ENCODE peak calls at places on chromosomes 4 and X, in ten cellular contexts. E is astrocyte, P is bronchial epithelial cell, B is IMR-90, Z is OCI-LY7, M is fibroblast of lung, A is keratinocyte, R is epithelial cell of esophagus, W is mammary epithelial cell, D is fibroblast of the aortic adventitia. H is an unnamed sample.
A peak's percentile ranks its signal among the peaks of the same experiment; 100 is the strongest.

GRCh38 chr4:153486281-153487151 is 20.4 kb downstream of the TMEM131L start:
- DNase-seq in E (peak; percentile 91), P (peak; percentile 99), B (peak; percentile 91), Z (no peak), M (peak; percentile 95), A (peak; percentile 90), R (peak; percentile 99), W (peak; percentile 97), D (peak; percentile 83), H (no peak)

GRCh38 chr4:186144596-186145569 is 40.4 kb downstream of the FAM149A start:
- DNase-seq in E (peak; percentile 62), P (peak; percentile 17), B (peak; percentile 43), Z (no peak), M (peak; percentile 76), A (no peak), R (peak; percentile 53), W (peak; percentile 45), D (peak; percentile 52), H (no peak)

GRCh38 chr4:86497980-86498379 is 96.1 kb upstream of the PTPN13 start:
- DNase-seq in E (no peak), P (no peak), B (no peak), Z (no peak), M (no peak), A (no peak), R (no peak), W (no peak), D (peak; percentile 11), H (no peak)

GRCh38 chrX:20378291-20378920 is 111.7 kb upstream of the RPS6KA3 start:
- DNase-seq in E (peak; percentile 47), P (peak; percentile 92), B (peak; percentile 31), Z (peak; percentile 0), M (peak; percentile 55), A (no peak), R (peak; percentile 86), W (peak; percentile 64), D (no peak), H (no peak)

GRCh38 chr4:102541708-102542107 is 40.5 kb downstream of the NFKB1 start:
- DNase-seq in E (no peak), P (no peak), B (no peak), Z (no peak), M (no peak), A (no peak), R (peak; percentile 46), W (no peak), D (no peak), H (no peak)

GRCh38 chr4:151953286-151953685 is 192.5 kb upstream of the GATB start:
- DNase-seq in E (no peak), P (no peak), B (peak; percentile 3), Z (no peak), M (no peak), A (no peak), R (no peak), W (no peak), D (no peak), H (no peak)

GRCh38 chr4:100790838-100791615 is 273.2 kb upstream of the EMCN start:
- DNase-seq in E (no peak), P (no peak), B (no peak), Z (no peak), M (no peak), A (no peak), R (no peak), W (no peak), D (no peak), H (no peak)

GRCh38 chr4:97987019-97987648 is 156.1 kb downstream of the STPG2 start:
- DNase-seq in E (peak; percentile 6), P (peak; percentile 60), B (no peak), Z (peak; percentile 24), M (peak; percentile 31), A (no peak), R (peak; percentile 69), W (peak; percentile 26), D (peak; percentile 17), H (no peak)

GRCh38 chrX:152640039-152640818 is 2.5 kb downstream of the GABRQ start:
- DNase-seq in E (peak; percentile 69), P (peak; percentile 41), B (peak; percentile 1), Z (no peak), M (peak; percentile 74), A (peak; percentile 41), R (peak; percentile 42), W (no peak), D (peak; percentile 1), H (no peak)

GRCh38 chrX:31353095-31353494 is 281.3 kb upstream of the FTHL17 start:
- DNase-seq in E (peak; percentile 68), P (peak; percentile 89), B (peak; percentile 62), Z (no peak), M (peak; percentile 76), A (peak; percentile 45), R (peak; percentile 86), W (peak; percentile 83), D (no peak), H (no peak)

DNA sequence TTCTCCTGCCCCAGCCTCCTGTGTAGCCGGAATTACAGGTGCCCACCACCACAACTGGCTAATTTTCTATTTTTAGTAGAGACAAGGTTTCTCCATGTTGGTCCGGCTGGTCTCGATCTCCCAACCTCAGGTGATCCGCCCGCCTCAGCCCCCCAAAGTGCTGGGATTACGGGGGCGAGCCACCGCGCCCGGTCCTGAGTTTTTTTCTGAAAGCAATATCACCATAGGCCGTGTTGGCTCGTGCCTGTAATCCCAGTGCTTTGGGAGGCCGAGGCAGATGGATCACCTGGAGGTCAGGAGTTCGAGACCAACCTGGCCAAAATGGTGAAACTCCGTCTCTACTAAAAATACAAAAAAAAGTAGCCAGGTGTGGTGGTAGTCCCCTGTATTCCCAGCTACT is 136.3 kb upstream of the TECRL start:
- DNase-seq in E (no peak), P (no peak), B (no peak), Z (no peak), M (no peak), A (no peak), R (no peak), W (no peak), D (no peak), H (no peak)
- TF ChIP-seq CTCF in E (no peak), P (no peak), B (no peak), Z (no peak), M (no peak), A (no peak), R (no peak), W (no peak), D (no peak), H (no peak)

DNA sequence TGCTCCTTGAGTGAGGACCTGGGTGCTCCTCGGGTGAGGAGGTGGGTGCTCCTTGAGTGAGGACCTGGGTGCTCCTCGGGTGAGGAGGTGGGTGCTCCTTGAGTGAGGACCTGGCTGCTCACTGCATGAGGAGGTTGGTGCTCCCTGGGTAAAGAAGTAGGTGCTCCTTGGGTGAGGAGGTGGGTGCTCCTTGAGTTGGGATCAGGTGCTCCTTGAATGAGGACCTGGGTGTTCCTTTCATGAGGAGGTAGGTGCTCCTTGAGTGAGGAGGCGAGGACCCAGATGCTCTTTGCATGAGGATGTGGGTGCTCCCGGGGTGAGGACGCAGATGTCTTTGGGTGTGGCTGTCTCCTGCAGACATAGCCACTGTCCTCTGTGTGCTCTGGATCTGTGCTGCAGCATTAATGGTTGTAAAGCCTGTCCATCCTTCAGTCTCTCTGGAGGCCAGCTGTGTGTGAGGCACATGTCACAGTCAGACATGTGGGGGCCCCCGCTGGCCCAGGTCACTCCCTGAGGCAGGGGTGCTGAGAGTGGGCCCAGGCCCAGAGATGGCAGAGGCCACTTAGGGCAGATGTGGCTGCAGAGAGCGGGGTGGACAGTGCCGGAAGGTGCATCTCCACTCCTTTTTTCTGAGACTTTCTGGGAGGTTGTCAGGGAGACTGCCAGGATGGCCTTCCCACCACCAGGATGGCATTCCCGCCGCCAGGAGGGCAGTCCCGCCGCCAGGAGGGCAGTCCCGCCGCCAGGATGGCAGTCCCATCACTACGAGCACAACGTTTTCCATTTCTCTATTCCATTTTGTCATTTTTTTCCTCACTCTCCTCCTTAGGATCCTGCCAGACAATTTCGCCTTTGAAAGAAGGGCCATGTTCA is 101.8 kb downstream of the HMX1 start:
- DNase-seq in E (no peak), P (no peak), B (no peak), Z (no peak), M (no peak), A (no peak), R (no peak), W (no peak), D (no peak), H (no peak)
- H3K4me3 ChIP-seq in E (no peak overlapping the region), P (no peak overlapping the region), B (no peak overlapping the region), Z (no peak overlapping the region), M (no peak overlapping the region), A (no peak overlapping the region), R (no peak overlapping the region), W (no peak overlapping the region), D (no peak overlapping the region), H (no peak overlapping the region)

DNA sequence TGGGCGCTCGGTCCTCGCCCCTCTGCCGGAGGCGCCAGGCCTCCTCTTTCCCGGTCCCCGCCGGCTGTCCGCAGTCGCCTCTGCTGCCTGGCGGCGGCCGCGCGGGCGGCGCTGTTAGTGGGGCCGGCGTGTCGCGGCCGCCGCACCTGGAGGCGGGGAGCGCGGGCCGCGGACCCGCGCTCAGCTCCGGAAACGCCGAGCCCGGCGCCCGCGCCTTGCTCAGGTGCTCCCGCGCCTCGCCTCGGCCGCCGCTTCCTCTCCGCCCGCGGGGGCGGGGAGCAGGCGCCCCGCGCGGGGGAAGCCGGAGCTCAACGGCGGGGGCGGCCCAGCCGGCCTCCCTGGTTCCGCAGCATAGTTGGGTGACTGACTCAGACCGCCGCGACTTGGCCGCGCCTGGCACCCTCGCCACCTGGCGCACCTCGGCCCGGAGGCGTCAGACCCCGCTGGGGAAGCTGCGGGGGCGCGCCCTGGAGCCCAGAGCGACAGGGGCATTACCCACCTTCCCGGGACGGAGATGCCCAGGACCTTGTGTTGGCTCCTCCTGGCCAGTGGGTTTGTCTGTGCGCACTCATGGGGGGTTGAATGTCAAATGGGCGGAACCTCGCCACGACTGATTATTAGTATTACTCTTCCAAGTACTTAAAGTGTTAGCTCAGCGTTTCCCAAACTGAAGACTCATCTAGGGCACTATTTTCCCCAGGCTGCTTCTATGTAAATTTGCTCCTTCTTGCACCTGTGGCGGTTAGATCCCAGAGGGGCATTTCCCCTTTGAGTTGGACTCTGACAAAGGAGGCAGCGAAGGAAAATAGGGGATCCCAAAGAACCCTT is at the start of gene ARAP2:
- DNase-seq in E (peak; percentile 53), P (peak; percentile 78), B (peak; percentile 4), Z (peak; percentile 73), M (peak; percentile 68), A (no peak), R (peak; percentile 94), W (peak; percentile 77), D (no peak), H (peak; percentile 45)
- TF ChIP-seq CTCF in E (no peak), P (no peak), B (no peak), Z (no peak), M (no peak), A (no peak), R (no peak), W (peak; percentile 6), D (no peak), H (no peak)

DNA sequence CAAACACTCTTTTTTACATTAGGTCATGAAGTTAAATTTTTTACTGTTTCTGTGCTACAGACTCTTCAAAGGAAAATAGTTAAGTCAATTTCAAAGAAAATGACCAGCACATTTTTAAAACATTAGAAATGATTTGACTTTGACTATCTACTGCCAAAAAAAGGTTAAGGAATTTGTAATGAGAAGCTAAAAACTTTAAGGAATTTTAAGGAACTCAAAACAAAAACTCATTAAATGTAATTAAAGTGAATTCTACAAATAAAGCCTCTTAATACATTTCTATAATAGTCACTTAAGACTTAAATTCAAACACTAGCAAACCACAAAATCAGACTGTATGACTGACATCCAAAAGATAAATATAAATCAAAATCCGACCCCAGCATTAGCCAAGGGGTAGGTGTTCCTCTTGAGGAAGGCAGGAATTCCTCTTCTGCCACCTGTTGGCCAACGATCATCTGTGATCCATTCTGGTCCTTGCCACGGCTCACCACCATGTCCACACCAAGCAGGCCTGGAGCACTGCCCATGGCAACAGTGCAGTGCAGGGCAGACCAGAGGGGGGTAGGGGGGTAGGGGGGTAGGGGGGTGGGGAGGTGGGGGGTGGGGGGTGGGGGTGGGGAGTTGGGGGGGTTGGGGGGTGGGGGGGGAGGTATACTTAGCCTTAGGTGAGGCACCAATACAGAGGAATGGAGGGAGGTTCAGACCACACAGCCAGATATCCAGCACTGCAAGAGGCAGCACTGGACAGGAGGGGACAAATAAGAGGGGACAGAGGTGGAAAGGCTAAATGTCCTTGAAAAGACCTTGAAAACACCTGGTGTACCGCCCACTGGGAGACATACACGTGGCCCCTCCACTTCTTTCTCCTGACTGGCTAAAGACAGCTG is 287.4 kb downstream of the CHIC1 start:
- DNase-seq in E (peak; percentile 29), P (peak; percentile 10), B (peak; percentile 38), Z (no peak), M (peak; percentile 46), A (no peak), R (peak; percentile 30), W (peak; percentile 35), D (peak; percentile 37), H (no peak)
- H3K4me3 ChIP-seq in E (no peak overlapping the region), P (no peak overlapping the region), B (peak overlapping the region; percentile 45), Z (no peak overlapping the region), M (peak overlapping the region; percentile 53), A (peak overlapping the region; percentile 67), R (no peak overlapping the region), W (peak overlapping the region; percentile 58), D (peak overlapping the region; percentile 70), H (no peak overlapping the region)

H was measured in CD8-positive, alpha-beta T cell.